ENCODE peak calls at places on chromosome 9, in four cellular contexts. O, B, N and Q are unnamed samples. For H3K36me3, the result is how much of the 10 kb centered on the place peaks cover.

GRCh38 chr9:114119242-114120191 is 20.4 kb upstream of the KIF12 start:
- DNase-seq in O (no peak), B (no peak), N (no peak), Q (no peak)

GRCh38 chr9:110260911-110261310 is 4.6 kb upstream of the TXN start:
- DNase-seq in O (no peak), B (no peak), N (no peak), Q (no peak)

GRCh38 chr9:113621309-113621791 is 157.8 kb downstream of the RGS3 start:
- DNase-seq in O (peak), B (no peak), N (no peak), Q (no peak)

GRCh38 chr9:2837915-2838314 is 6.0 kb downstream of the PUM3 start:
- DNase-seq in O (no peak), B (no peak), N (no peak), Q (no peak)

GRCh38 chr9:94472766-94473165 is 82.1 kb upstream of the PCAT7 start:
- DNase-seq in O (no peak), B (no peak), N (no peak), Q (no peak)

GRCh38 chr9:98599566-98599965 is 109.2 kb downstream of the GABBR2 start:
- DNase-seq in O (no peak), B (no peak), N (no peak), Q (no peak)

GRCh38 chr9:108525214-108525613 is 330.6 kb downstream of the ACTL7B start:
- DNase-seq in O (no peak), B (no peak), N (no peak), Q (no peak)

GRCh38 chr9:111068816-111069215 is 30.5 kb upstream of the LPAR1 start:
- DNase-seq in O (no peak), B (no peak), N (no peak), Q (no peak)

GRCh38 chr9:127221695-127222094 is 42.9 kb upstream of the GARNL3 start:
- DNase-seq in O (no peak), B (no peak), N (no peak), Q (peak)

GRCh38 chr9:93815135-93815534 is 140.0 kb downstream of the BARX1 start:
- DNase-seq in O (no peak), B (no peak), N (no peak), Q (no peak)

GRCh38 chr9:11871832-11872231 is 821.4 kb upstream of the TYRP1 start:
- DNase-seq in O (no peak), B (no peak), N (no peak), Q (no peak)

GRCh38 chr9:74773886-74774479 is 113.7 kb downstream of the TRPM6 start:
- DNase-seq in O (peak), B (peak), N (no peak), Q (peak)

GRCh38 chr9:68923480-68923879 is 90.4 kb downstream of the PRKACG start:
- DNase-seq in O (no peak), B (no peak), N (no peak), Q (no peak)

GRCh38 chr9:68919666-68920065 is 94.2 kb downstream of the PRKACG start:
- DNase-seq in O (no peak), B (no peak), N (no peak), Q (no peak)

GRCh38 chr9:68925175-68925574 is 88.7 kb downstream of the PRKACG start:
- DNase-seq in O (no peak), B (no peak), N (no peak), Q (no peak)

GRCh38 chr9:68920921-68921320 is 93.0 kb downstream of the PRKACG start:
- DNase-seq in O (no peak), B (no peak), N (no peak), Q (no peak)
- TF ChIP-seq CTCF in O (no peak), B (no peak), N (no peak), Q (no peak)

DNA sequence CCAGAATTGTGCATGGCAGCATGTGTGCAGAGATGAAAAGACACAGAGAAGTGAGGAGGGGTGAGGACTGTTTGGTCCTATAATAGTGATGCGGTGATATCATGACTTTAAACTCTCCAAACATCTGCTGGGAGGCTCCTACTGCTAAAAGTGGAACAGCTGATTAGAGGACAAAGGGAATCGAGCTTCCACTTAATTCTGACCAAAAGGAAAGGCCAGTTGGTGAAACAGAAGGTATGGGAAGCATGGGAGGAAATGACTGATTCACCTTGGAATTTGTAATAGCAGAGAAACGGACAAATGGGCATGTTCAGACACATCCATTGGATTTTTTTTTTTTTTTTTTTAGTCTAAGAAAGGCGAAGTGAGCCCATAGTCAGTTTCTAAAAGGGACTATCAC is 67.5 kb upstream of the MAMDC2 start:
- DNase-seq in O (no peak), B (no peak), N (no peak), Q (no peak)
- H3K36me3 ChIP-seq in O (under half), B (under half), N (under half), Q (under half)

GRCh38 chr9:128713411-128713780 is 10.5 kb downstream of the ZDHHC12 start:
- DNase-seq in O (peak), B (no peak), N (no peak), Q (no peak)
- H3K27ac ChIP-seq in O (no peak), B (no peak), N (no peak), Q (no peak)

GRCh38 chr9:73667749-73668148 is 516.1 kb downstream of the ANXA1 start:
- DNase-seq in O (no peak), B (no peak), N (no peak), Q (no peak)
- TF ChIP-seq CTCF in O (no peak), B (no peak), N (no peak), Q (no peak)

GRCh38 chr9:131518553-131518952 is 12.5 kb downstream of the UCK1 start:
- DNase-seq in O (no peak), B (no peak), N (no peak), Q (no peak)
- H3K36me3 ChIP-seq in O (half or more), B (under half), N (half or more), Q (half or more)

GRCh38 chr9:136053757-136054142 is 41.3 kb downstream of the NACC2 start:
- DNase-seq in O (no peak), B (peak), N (no peak), Q (no peak)

GRCh38 chr9:136052433-136052880 is 42.6 kb downstream of the NACC2 start:
- DNase-seq in O (no peak), B (peak), N (peak), Q (no peak)

GRCh38 chr9:136054146-136054545 is 40.9 kb downstream of the NACC2 start:
- DNase-seq in O (no peak), B (no peak), N (peak), Q (no peak)

GRCh38 chr9:136051568-136052432 is 43.3 kb downstream of the NACC2 start:
- DNase-seq in O (no peak), B (peak), N (peak), Q (no peak)

DNA sequence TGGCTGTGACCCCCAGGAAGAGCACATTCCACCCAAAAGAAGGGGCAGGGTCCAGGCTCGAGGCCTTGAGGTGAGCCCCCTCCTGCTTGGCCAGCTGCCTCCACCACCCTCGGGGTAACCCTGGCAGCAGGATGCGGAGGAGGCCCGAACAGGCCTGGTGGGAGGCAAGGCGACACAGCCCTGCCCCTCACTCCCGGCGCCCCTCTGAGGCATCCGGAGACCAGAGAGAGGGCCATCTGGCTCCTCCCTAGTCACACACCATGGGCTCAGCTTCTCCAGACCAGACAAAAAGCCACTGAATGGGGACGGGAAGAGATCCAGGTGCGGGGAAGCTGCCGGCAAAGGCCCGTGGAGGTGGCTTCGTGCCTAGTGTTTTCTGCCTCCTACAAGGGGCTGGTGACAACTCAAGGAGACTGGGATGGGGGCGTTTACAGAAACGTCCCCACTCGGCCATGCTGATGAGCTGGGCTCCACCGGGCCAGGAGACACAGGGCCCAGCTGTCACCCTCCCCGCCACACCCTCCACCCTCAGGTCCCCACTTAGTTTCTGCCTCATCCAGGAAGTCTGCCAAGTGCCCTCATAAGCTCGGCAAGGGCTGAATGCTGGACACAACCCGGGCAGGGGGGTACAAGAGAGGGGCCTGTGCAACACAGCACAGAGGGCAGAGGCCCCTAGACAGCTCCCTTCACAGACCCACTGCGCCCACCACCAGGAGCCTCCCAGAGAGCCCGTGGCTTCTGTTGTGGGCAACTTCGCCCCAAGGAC is 41.9 kb downstream of the NACC2 start:
- DNase-seq in O (no peak), B (peak), N (no peak), Q (no peak)
- H3K27ac ChIP-seq in O (peak), B (peak), N (peak), Q (no peak)

GRCh38 chr9:136372561-136373299 is 739 bp downstream of the CARD9 start:
- DNase-seq in O (peak), B (peak), N (peak), Q (no peak)
- TF ChIP-seq CTCF in O (no peak), B (no peak), N (peak), Q (no peak)

GRCh38 chr9:128323192-128323730 is 622 bp downstream of the COQ4 start:
- DNase-seq in O (no peak), B (no peak), N (no peak), Q (no peak)
- H3K36me3 ChIP-seq in O (half or more), B (under half), N (under half), Q (under half)